ENCODE peak calls at places on chromosomes 2 and 18, in eight cellular contexts. N is heart right ventricle, H is cardiac fibroblast, D is spleen, Y is myocyte, U is brain microvascular endothelial cell, E is BE2C, T is lower lobe of right lung. Q is an unnamed sample.

GRCh38 chr2:29895296-29895695 is 26.1 kb downstream of the ALK start:
- DNase-seq in N (no peak), H (no peak), D (no peak), Y (no peak), U (no peak), E (no peak), T (no peak), Q (no peak)

GRCh38 chr2:28751956-28752607 is 452 bp downstream of the PPP1CB start:
- DNase-seq in N (peak; percentile 25), H (no peak), D (peak; percentile 95), Y (peak; percentile 33), U (no peak), E (no peak), T (no peak), Q (no peak)

GRCh38 chr2:204950695-204951094 is 405.4 kb downstream of the PARD3B start:
- DNase-seq in N (no peak), H (peak; percentile 48), D (no peak), Y (peak; percentile 21), U (peak; percentile 39), E (no peak), T (no peak), Q (peak; percentile 16)

GRCh38 chr18:61992285-61992684 is 99.5 kb upstream of the RNF152 start:
- DNase-seq in N (no peak), H (peak; percentile 95), D (no peak), Y (peak; percentile 45), U (peak; percentile 66), E (no peak), T (no peak), Q (peak; percentile 74)

GRCh38 chr18:9629709-9630108 is 15.3 kb upstream of the PPP4R1 start:
- DNase-seq in N (no peak), H (peak; percentile 31), D (no peak), Y (no peak), U (peak; percentile 70), E (no peak), T (no peak), Q (no peak)

GRCh38 chr18:79520473-79521390 is 125.0 kb downstream of the NFATC1 start:
- DNase-seq in N (no peak), H (no peak), D (no peak), Y (no peak), U (no peak), E (no peak), T (peak; percentile 29), Q (no peak)

GRCh38 chr2:235537186-235537585 is 43.3 kb downstream of the AGAP1 start:
- DNase-seq in N (no peak), H (no peak), D (peak; percentile 56), Y (no peak), U (no peak), E (no peak), T (no peak), Q (no peak)

GRCh38 chr2:109218087-109218791 is 89.2 kb downstream of the SH3RF3 start:
- DNase-seq in N (no peak), H (no peak), D (no peak), Y (peak; percentile 62), U (no peak), E (no peak), T (no peak), Q (no peak)

GRCh38 chr2:214765180-214765579 is 44.3 kb downstream of the BARD1 start:
- DNase-seq in N (no peak), H (no peak), D (no peak), Y (peak; percentile 13), U (no peak), E (no peak), T (no peak), Q (no peak)

GRCh38 chr18:34002130-34002529 is 222.6 kb downstream of the NOL4 start:
- DNase-seq in N (no peak), H (no peak), D (no peak), Y (no peak), U (no peak), E (no peak), T (no peak), Q (no peak)

GRCh38 chr18:28284132-28284531 is 107.2 kb upstream of the CDH2 start:
- DNase-seq in N (no peak), H (peak; percentile 35), D (no peak), Y (no peak), U (peak; percentile 24), E (no peak), T (no peak), Q (peak; percentile 43)

GRCh38 chr2:177622516-177622915 is 229.9 kb downstream of the AGPS start:
- DNase-seq in N (no peak), H (no peak), D (no peak), Y (no peak), U (no peak), E (no peak), T (no peak), Q (no peak)

GRCh38 chr2:178908810-178909209 is 101.6 kb upstream of the TTN start:
- DNase-seq in N (no peak), H (no peak), D (no peak), Y (peak; percentile 94), U (no peak), E (no peak), T (no peak), Q (no peak)

GRCh38 chr18:77206676-77207370 is 42.8 kb upstream of the GALR1 start:
- DNase-seq in N (no peak), H (peak; percentile 87), D (no peak), Y (peak; percentile 86), U (peak; percentile 85), E (no peak), T (no peak), Q (no peak)

GRCh38 chr2:227748079-227748478 is 2.4 kb downstream of the SCYGR8 start:
- DNase-seq in N (no peak), H (peak; percentile 18), D (peak; percentile 18), Y (peak; percentile 11), U (no peak), E (peak; percentile 19), T (no peak), Q (no peak)

GRCh38 chr2:130949954-130950353 is 113.2 kb downstream of the ARHGEF4 start:
- DNase-seq in N (no peak), H (no peak), D (no peak), Y (no peak), U (no peak), E (no peak), T (no peak), Q (no peak)

GRCh38 chr18:44677933-44678332 is 2.8 kb upstream of the SETBP1 start:
- DNase-seq in N (no peak), H (no peak), D (no peak), Y (no peak), U (no peak), E (no peak), T (no peak), Q (no peak)

GRCh38 chr2:121075006-121075545 is 209.9 kb downstream of the TFCP2L1 start:
- DNase-seq in N (no peak), H (peak; percentile 92), D (no peak), Y (peak; percentile 84), U (peak; percentile 98), E (peak; percentile 77), T (no peak), Q (peak; percentile 97)

GRCh38 chr2:131146255-131146654 is 41.1 kb downstream of the PLEKHB2 start:
- DNase-seq in N (no peak), H (no peak), D (no peak), Y (no peak), U (no peak), E (no peak), T (no peak), Q (no peak)

GRCh38 chr2:48725696-48726494 is 29.6 kb downstream of the LHCGR start:
- DNase-seq in N (no peak), H (no peak), D (no peak), Y (no peak), U (no peak), E (no peak), T (no peak), Q (no peak)

GRCh38 chr2:73925853-73926492 is 707 bp upstream of the DGUOK start:
- DNase-seq in N (no peak), H (no peak), D (no peak), Y (no peak), U (no peak), E (no peak), T (no peak), Q (no peak)

GRCh38 chr2:230925879-230926765 is 1.1 kb upstream of the GPR55 start:
- DNase-seq in N (no peak), H (no peak), D (peak; percentile 72), Y (no peak), U (no peak), E (no peak), T (peak; percentile 29), Q (no peak)

GRCh38 chr2:233209978-233210680 is 41.3 kb upstream of the ATG16L1 start:
- DNase-seq in N (no peak), H (no peak), D (peak; percentile 43), Y (no peak), U (peak; percentile 25), E (no peak), T (no peak), Q (no peak)

GRCh38 chr2:184628051-184628450 is 29.7 kb downstream of the ZNF804A start:
- DNase-seq in N (no peak), H (no peak), D (no peak), Y (no peak), U (no peak), E (no peak), T (no peak), Q (no peak)

GRCh38 chr2:144510206-144510991 is 9.5 kb downstream of the ZEB2 start:
- DNase-seq in N (peak; percentile 55), H (peak; percentile 87), D (no peak), Y (peak; percentile 90), U (peak; percentile 85), E (no peak), T (no peak), Q (no peak)

GRCh38 chr18:49055787-49056186 is 105.0 kb upstream of the SMAD7 start:
- DNase-seq in N (peak; percentile 59), H (peak; percentile 79), D (peak; percentile 92), Y (peak; percentile 89), U (peak; percentile 65), E (no peak), T (peak; percentile 77), Q (no peak)

GRCh38 chr2:43218550-43219382 is 7.6 kb downstream of the ZFP36L2 start:
- DNase-seq in N (peak; percentile 76), H (peak; percentile 39), D (peak; percentile 95), Y (peak; percentile 79), U (peak; percentile 4), E (no peak), T (peak; percentile 84), Q (no peak)

GRCh38 chr2:26068602-26069298 is 34.9 kb downstream of the RAB10 start:
- DNase-seq in N (no peak), H (peak; percentile 91), D (no peak), Y (peak; percentile 44), U (peak; percentile 72), E (no peak), T (no peak), Q (peak; percentile 76)

GRCh38 chr18:22167091-22167470 is 2.3 kb upstream of the GATA6 start:
- DNase-seq in N (peak; percentile 42), H (no peak), D (no peak), Y (no peak), U (no peak), E (no peak), T (no peak), Q (no peak)

GRCh38 chr2:60439219-60439974 is 114.1 kb downstream of the BCL11A start:
- DNase-seq in N (peak; percentile 47), H (no peak), D (peak; percentile 93), Y (no peak), U (peak; percentile 11), E (peak; percentile 26), T (peak; percentile 70), Q (no peak)

GRCh38 chr2:218745559-218746469 is 35.2 kb downstream of the TTLL4 start:
- DNase-seq in N (peak; percentile 82), H (peak; percentile 61), D (no peak), Y (peak; percentile 37), U (peak; percentile 18), E (no peak), T (no peak), Q (no peak)

GRCh38 chr2:164510895-164511294 is 110.4 kb downstream of the GRB14 start:
- DNase-seq in N (peak; percentile 39), H (peak; percentile 22), D (no peak), Y (peak; percentile 88), U (no peak), E (no peak), T (no peak), Q (no peak)

GRCh38 chr18:53093650-53094049 is 753.7 kb downstream of the DCC start:
- DNase-seq in N (no peak), H (no peak), D (no peak), Y (no peak), U (no peak), E (no peak), T (no peak), Q (no peak)

GRCh38 chr2:240622631-240623235 is 2.5 kb upstream of the GPR35 start:
- DNase-seq in N (no peak), H (no peak), D (peak; percentile 83), Y (no peak), U (no peak), E (peak; percentile 81), T (peak; percentile 60), Q (no peak)

Q was measured in HS-5.